ENCODE peak calls at places on chromosome 10, in four cellular contexts. B is HL-60, J is GM12878, S is K562. K is an unnamed sample.

GRCh38 chr10:116490028-116490662 is 55.6 kb upstream of the PNLIP start:
- DNase-seq in B (no peak), J (no peak), S (peak; percentile 26), K (no peak)

GRCh38 chr10:122044713-122045112 is 55.8 kb downstream of the TACC2 start:
- DNase-seq in B (no peak), J (no peak), S (no peak), K (no peak)

GRCh38 chr10:72250666-72251065 is 23.1 kb upstream of the DDIT4 start:
- DNase-seq in B (no peak), J (no peak), S (no peak), K (no peak)

GRCh38 chr10:77566228-77566627 is 71.4 kb downstream of the KCNMA1 start:
- DNase-seq in B (no peak), J (no peak), S (no peak), K (no peak)

GRCh38 chr10:1624240-1624639 is 113.1 kb downstream of the ADARB2 start:
- DNase-seq in B (no peak), J (no peak), S (no peak), K (no peak)

GRCh38 chr10:46251857-46252847 is 34.6 kb upstream of the ANTXRL start:
- DNase-seq in B (no peak), J (no peak), S (no peak), K (no peak)

GRCh38 chr10:94355841-94356240 is 6.9 kb downstream of the NOC3L start:
- DNase-seq in B (no peak), J (no peak), S (no peak), K (no peak)

GRCh38 chr10:101772017-101772894 is 3.7 kb downstream of the FGF8 start:
- DNase-seq in B (no peak), J (no peak), S (no peak), K (no peak)

GRCh38 chr10:61475449-61475873 is 22.3 kb upstream of the TMEM26 start:
- DNase-seq in B (no peak), J (no peak), S (no peak), K (no peak)

GRCh38 chr10:124827474-124827873 is 25.9 kb downstream of the ABRAXAS2 start:
- DNase-seq in B (peak; percentile 8), J (no peak), S (peak; percentile 28), K (no peak)

GRCh38 chr10:80498833-80499671 is 38.6 kb upstream of the SH2D4B start:
- DNase-seq in B (peak; percentile 86), J (no peak), S (no peak), K (no peak)

GRCh38 chr10:99808285-99808684 is 25.8 kb downstream of the ABCC2 start:
- DNase-seq in B (no peak), J (no peak), S (no peak), K (no peak)

GRCh38 chr10:34674169-34674568 is 140.9 kb downstream of the PARD3 start:
- DNase-seq in B (no peak), J (no peak), S (no peak), K (no peak)

GRCh38 chr10:30028006-30028441 is 31.4 kb downstream of the JCAD start:
- DNase-seq in B (no peak), J (no peak), S (no peak), K (no peak)

GRCh38 chr10:17643339-17643754 is 604 bp upstream of the STAM start:
- DNase-seq in B (no peak), J (no peak), S (peak; percentile 58), K (no peak)

GRCh38 chr10:59606551-59606961 is 103.1 kb downstream of the SLC16A9 start:
- DNase-seq in B (no peak), J (no peak), S (no peak), K (no peak)

GRCh38 chr10:124516181-124516580 is 54.6 kb downstream of the LHPP start:
- DNase-seq in B (no peak), J (no peak), S (no peak), K (no peak)

GRCh38 chr10:32054087-32054486 is 2.1 kb downstream of the KIF5B start:
- DNase-seq in B (no peak), J (no peak), S (no peak), K (no peak)

GRCh38 chr10:43284341-43284910 is 17.6 kb upstream of the RASGEF1A start:
- DNase-seq in B (no peak), J (no peak), S (no peak), K (no peak)

GRCh38 chr10:12435348-12435747 is 86.0 kb downstream of the CAMK1D start:
- DNase-seq in B (no peak), J (no peak), S (no peak), K (no peak)

GRCh38 chr10:14758994-14759664 is 15.6 kb downstream of the FAM107B start:
- DNase-seq in B (no peak), J (no peak), S (no peak), K (no peak)

GRCh38 chr10:90314718-90315117 is 543.1 kb downstream of the HTR7 start:
- DNase-seq in B (no peak), J (no peak), S (no peak), K (no peak)

GRCh38 chr10:69573056-69573806 is at the start of gene NEUROG3:
- DNase-seq in B (peak; percentile 6), J (peak; percentile 19), S (peak; percentile 29), K (peak; percentile 52)
- TF ChIP-seq SPI1 in B (no peak), J (peak; percentile 58), S (no peak), K (peak; percentile 59)

GRCh38 chr10:130615463-130615862 is 479.3 kb downstream of the GLRX3 start:
- DNase-seq in B (no peak), J (no peak), S (no peak), K (no peak)
- TF ChIP-seq SPI1 in B (no peak), J (no peak), S (no peak), K (no peak)

DNA sequence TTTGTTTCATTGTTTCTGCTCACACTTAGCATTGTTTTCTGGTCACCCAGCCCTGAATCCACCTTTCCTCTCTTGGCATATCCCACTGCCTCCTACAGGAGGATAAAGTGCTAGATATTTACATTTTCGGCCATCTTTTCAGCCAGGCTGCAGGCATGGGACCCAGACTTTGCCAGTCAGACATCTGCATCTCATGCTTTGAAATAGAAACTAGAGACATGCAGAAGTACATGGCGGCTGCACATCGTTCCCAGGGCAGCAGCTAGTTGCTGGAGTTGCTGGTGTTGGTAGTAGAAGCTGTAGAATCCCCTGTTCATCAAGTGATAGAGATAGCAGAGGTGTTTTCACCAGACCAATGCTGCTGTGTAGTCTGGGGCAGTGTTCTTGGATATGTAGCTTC is 18.7 kb downstream of the STAMBPL1 start:
- DNase-seq in B (no peak), J (no peak), S (no peak), K (no peak)
- TF ChIP-seq SPI1 in B (no peak), J (no peak), S (no peak), K (no peak)

DNA sequence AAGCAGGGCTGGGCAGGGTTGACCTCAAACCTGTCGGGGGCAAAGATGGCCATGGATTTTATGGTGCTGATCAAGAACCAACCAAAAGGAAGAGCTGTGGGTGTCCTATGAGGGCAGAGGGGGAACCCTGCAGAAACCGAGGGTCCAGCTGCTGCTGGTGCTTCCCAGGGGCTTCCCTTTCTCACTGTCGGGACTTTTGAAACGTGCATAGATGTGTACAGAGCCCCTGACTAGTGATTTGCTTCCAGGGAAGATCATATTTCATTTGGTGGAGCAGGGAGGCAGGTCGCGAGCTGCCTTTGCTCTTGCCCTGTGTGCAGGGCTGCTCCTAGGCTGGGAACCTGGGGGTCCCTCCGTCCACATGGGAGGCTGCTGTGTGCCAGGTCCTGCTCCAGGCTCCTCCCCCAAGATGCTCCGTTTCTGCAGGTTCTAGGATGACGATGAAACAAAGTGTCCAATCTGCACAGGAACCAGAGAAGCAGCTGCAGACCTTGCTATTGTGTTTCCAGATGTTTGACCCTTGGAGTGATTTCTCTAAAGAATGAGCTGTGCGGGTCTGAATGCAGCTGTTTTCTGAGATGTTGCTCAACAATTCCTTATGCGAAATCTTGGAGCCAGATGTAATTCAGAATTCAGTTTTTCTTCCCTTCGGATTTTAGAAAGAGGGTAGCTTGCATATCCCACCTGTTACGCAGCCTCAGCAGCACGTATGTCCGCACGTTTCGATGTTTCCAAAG is 9.4 kb upstream of the INPP5A start:
- DNase-seq in B (no peak), J (no peak), S (no peak), K (no peak)
- TF ChIP-seq SPI1 in B (no peak), J (no peak), S (no peak), K (no peak)

DNA sequence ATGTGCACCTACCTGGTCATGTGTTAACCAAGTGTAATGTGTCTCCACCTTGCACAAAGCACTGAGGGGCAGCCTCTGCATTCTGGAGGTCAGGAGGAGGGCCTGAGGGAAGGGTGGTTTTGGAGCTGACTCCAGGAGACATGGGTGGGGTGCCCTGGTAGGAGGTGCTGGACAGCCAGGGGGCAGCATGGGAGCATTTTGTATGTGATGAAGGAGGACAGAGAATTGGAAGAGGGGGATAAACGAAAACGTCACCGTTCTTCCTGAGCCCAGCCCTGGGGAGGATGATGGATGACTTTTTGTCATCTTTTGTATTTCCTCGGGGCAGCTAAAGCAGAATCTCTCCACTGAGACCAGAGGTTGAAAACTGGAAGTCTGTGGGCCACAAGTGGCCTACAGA is 242.3 kb downstream of the VTI1A start:
- DNase-seq in B (no peak), J (no peak), S (no peak), K (no peak)
- TF ChIP-seq SPI1 in B (no peak), J (no peak), S (no peak), K (no peak)

K was measured in GM12891.